ENCODE peak calls at places on chromosomes 2 and 18, in ten cellular contexts. R, A, C, X, K, U, B, Z, O and F are unnamed samples.

GRCh38 chr2:138090330-138090729 is 126.1 kb downstream of the HNMT start:
- DNase-seq in U (peak; percentile 35), R (peak; percentile 34), X (no peak), A (peak; percentile 64), B (peak; percentile 66), C (no peak), Z (peak; percentile 25), K (peak; percentile 23), O (peak; percentile 55), F (no peak)

GRCh38 chr2:241907171-241907570 is 37.6 kb downstream of the RTP5 start:
- DNase-seq in B (no peak), O (no peak), C (no peak), K (no peak), Z (no peak), X (no peak), A (no peak), U (no peak), R (no peak), F (no peak)

GRCh38 chr2:30686000-30686399 is 121.2 kb downstream of the CAPN13 start:
- DNase-seq in Z (no peak), A (peak; percentile 59), R (peak; percentile 50), U (peak; percentile 45), K (peak; percentile 27), O (peak; percentile 20), C (peak; percentile 17), B (no peak), X (no peak), F (peak; percentile 40)

GRCh38 chr18:45828917-45829811 is 3.7 kb downstream of the SIGLEC15 start:
- DNase-seq in X (no peak), R (no peak), U (no peak), B (no peak), C (no peak), K (no peak), O (peak; percentile 20), Z (no peak), A (no peak), F (no peak)

GRCh38 chr2:44707945-44708645 is 233.4 kb upstream of the SIX3 start:
- DNase-seq in X (no peak), B (no peak), R (no peak), K (no peak), C (no peak), Z (no peak), U (peak; percentile 20), O (peak; percentile 83), A (no peak), F (no peak)

GRCh38 chr2:187118331-187119099 is 269.5 kb upstream of the ZSWIM2 start:
- DNase-seq in X (no peak), Z (no peak), K (no peak), R (no peak), B (no peak), U (peak; percentile 34), A (no peak), O (no peak), C (no peak), F (no peak)

GRCh38 chr2:33323957-33324356 is 152.5 kb upstream of the RASGRP3 start:
- DNase-seq in U (no peak), B (peak; percentile 4), O (no peak), A (no peak), Z (no peak), R (no peak), K (no peak), X (no peak), C (no peak), F (no peak)

GRCh38 chr2:55986001-55986400 is 62.4 kb upstream of the EFEMP1 start:
- DNase-seq in B (no peak), K (no peak), U (no peak), Z (no peak), C (no peak), R (no peak), A (no peak), O (no peak), X (no peak), F (no peak)

GRCh38 chr2:38599706-38600105 is 3.0 kb downstream of the HNRNPLL start:
- DNase-seq in Z (no peak), C (no peak), B (peak; percentile 25), A (peak; percentile 97), U (no peak), R (no peak), K (no peak), O (peak; percentile 41), X (no peak), F (no peak)

GRCh38 chr2:38597115-38597514 is 5.6 kb downstream of the HNRNPLL start:
- DNase-seq in C (no peak), K (no peak), O (no peak), B (no peak), R (no peak), Z (no peak), A (no peak), X (no peak), U (no peak), F (no peak)

GRCh38 chr2:38598991-38599295 is 3.8 kb downstream of the HNRNPLL start:
- DNase-seq in K (no peak), C (no peak), U (peak; percentile 17), R (no peak), O (no peak), B (peak; percentile 44), A (peak; percentile 39), Z (no peak), X (no peak), F (no peak)

GRCh38 chr2:38600242-38600891 is 2.4 kb downstream of the HNRNPLL start:
- DNase-seq in R (peak; percentile 49), C (no peak), Z (no peak), K (no peak), B (peak; percentile 40), U (peak; percentile 22), X (no peak), O (peak; percentile 53), A (peak; percentile 52), F (peak; percentile 33)

DNA sequence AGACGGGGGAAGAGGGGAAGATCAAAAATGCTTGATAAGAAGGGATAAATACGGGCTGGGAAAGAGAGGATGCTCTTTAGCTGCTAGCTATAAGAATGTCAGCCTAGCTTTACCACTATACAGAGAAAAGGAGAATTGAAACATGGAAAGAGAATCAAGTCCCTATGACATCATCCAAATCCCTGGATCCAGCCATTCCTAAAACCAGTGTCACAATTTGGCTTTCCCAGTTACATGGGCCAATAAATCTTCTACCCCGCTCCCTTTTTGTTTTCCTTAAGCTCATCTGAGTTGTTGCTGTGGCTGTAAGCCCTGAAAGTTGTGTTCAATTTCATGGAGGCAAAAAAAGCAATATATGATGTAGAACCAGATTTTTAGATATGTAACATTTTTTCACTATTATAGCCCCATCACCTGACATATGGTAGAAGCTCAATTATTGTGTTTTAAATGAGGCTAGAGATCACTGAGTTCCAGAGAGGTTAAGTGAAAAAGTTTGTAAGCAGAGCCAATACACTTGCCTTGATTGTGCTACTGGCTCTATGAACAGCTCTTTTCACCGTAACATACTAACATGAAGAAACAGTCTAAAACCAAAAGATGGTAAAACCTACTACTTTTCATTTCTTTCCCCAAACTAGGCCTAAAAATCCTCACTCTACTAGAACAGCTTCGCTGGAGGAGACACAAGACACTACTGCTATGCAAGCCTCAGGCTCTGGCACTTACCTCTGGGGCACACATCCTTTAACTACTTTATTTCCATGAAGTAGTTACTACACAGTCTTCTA is 4.3 kb downstream of the HNRNPLL start:
- DNase-seq in C (no peak), O (peak; percentile 26), R (no peak), U (no peak), A (no peak), B (no peak), Z (no peak), K (no peak), X (no peak), F (no peak)
- H3K4me3 ChIP-seq in C (no peak overlapping the region), O (peak overlapping the region; percentile 66), R (peak overlapping the region; percentile 94), U (peak overlapping the region; percentile 93), A (peak overlapping the region; percentile 87), B (no peak overlapping the region), Z (no peak overlapping the region), K (no peak overlapping the region), X (no peak overlapping the region), F (no peak overlapping the region)

DNA sequence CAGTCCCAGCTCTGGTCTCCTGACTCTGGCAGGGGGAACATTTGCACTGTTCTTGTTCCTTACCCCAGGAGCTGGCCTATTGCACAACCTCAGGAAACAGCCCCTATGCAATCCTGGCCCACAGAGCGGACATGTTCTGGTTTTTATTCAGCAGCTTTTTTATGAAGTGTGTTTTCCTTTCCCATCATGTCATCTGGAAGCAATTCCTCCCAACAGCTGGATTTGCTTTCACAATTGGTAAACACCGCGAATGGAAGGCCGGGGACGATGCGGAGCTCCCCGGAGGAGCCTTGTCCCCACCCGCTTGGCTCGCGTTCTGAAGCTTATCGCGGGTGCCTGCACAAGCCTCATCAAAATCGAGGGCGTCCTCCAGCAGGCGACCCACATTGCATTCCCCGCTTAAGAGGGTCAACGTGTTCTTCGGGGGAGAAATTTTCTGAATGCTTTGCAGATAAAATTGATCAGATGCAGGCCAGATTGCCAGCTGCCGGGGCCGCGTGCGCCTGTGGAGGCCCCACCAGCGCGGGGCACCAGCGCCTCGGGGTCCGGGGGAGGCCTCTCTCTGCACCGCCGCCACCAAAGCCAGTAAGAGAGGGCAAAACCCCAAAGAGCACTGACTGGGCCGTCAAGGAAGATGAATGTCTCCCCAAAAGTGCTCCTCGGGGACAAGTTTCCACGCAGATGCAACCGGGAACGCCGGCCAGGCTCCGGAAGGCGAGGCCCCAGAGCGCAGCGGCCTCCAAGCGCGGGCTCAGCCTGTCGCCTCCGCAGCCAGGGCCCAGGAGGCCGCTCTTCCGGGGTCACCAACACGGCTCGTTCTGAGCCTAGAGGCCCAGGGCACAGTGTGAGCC is 60.3 kb upstream of the SP3 start:
- DNase-seq in R (peak; percentile 76), C (peak; percentile 96), B (peak; percentile 98), O (peak; percentile 87), U (peak; percentile 81), Z (peak; percentile 96), A (peak; percentile 72), X (no peak), K (peak; percentile 45), F (no peak)
- H3K4me3 ChIP-seq in R (no peak overlapping the region), C (no peak overlapping the region), B (no peak overlapping the region), O (no peak overlapping the region), U (no peak overlapping the region), Z (peak overlapping the region; percentile 35), A (peak overlapping the region; percentile 39), X (no peak overlapping the region), K (no peak overlapping the region), F (no peak overlapping the region)

DNA sequence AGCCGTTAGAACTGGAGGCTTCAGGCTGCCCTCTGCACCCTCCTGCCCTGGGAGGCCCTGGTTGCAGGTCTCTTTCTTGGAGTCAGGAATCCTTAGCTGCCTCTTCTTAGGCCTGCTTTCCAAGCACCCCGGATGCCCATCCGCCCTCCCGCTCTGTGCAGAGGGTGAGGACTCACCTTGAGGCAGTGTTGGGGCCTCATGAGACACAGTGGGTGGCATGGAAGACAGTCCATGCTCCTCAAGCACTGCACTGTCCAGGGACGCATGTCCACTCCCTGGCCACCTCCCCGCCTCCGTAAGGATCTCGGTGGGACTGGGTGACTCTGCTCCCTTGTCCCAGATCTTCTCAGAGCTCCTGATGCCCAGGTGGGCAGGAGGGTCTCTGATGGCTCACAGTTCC is 5.7 kb upstream of the TRAF3IP1 start:
- DNase-seq in X (no peak), B (no peak), A (no peak), U (no peak), Z (no peak), K (no peak), O (no peak), R (no peak), C (peak; percentile 40), F (no peak)
- H3K4me3 ChIP-seq in X (no peak overlapping the region), B (no peak overlapping the region), A (no peak overlapping the region), U (no peak overlapping the region), Z (no peak overlapping the region), K (no peak overlapping the region), O (no peak overlapping the region), R (no peak overlapping the region), C (no peak overlapping the region), F (no peak overlapping the region)

DNA sequence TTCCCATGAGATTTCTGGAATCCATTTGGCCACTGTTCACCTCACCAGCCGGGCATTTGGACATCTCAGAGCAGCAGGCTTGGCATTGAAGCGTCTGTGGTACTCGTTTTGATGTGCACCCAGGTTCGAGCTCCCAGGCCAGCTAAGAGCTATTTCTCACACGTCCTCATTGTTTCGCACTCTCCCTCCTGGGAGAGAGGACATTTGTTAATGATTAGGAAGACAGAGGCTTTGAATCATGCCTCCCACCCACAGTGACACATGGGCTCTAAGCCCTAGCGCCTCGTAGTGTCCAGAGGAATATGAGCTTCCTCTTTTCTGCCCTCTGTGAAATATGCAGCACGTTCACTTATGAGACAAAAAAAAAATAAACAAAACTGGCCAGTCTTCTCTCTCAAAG is 361.8 kb downstream of the RND3 start:
- DNase-seq in O (peak; percentile 56), Z (peak; percentile 87), A (no peak), X (no peak), B (peak; percentile 65), R (no peak), U (no peak), C (no peak), K (no peak), F (no peak)
- H3K4me3 ChIP-seq in O (no peak overlapping the region), Z (no peak overlapping the region), A (no peak overlapping the region), X (no peak overlapping the region), B (no peak overlapping the region), R (no peak overlapping the region), U (no peak overlapping the region), C (no peak overlapping the region), K (no peak overlapping the region), F (no peak overlapping the region)